ENCODE peak calls at places on chromosomes 6 and 20, in ten cellular contexts. L is CD4-positive, alpha-beta memory T cell; E is cardiac fibroblast; P is Daoy; N is activated B cell treated with CpG ODN at 0.5 μM for 24 hours; J is T-helper 1 cell; B is NCI-H1436; R is Ammon's horn; O is effector CD4-positive, alpha-beta T cell; T is ACHN. G is an unnamed sample.

GRCh38 chr6:43951063-43951755 is 176.0 kb downstream of the MRPL14 start:
- DNase-seq in T (peak), P (peak), J (peak), E (peak), N (no peak), L (no peak), R (no peak), B (peak), O (no peak), G (no peak)

GRCh38 chr6:41469951-41470340 is 76.2 kb upstream of the FOXP4 start:
- DNase-seq in P (no peak), B (no peak), J (no peak), E (no peak), N (no peak), O (no peak), R (no peak), T (no peak), L (peak), G (no peak)

GRCh38 chr6:148179786-148180185 is 162.9 kb upstream of the SASH1 start:
- DNase-seq in E (peak), B (no peak), R (no peak), O (no peak), N (no peak), J (no peak), T (peak), L (no peak), P (peak), G (no peak)

GRCh38 chr6:53032853-53033252 is 32.4 kb upstream of the FBXO9 start:
- DNase-seq in N (no peak), L (no peak), J (no peak), B (no peak), R (peak), E (no peak), T (no peak), P (no peak), O (no peak), G (no peak)

GRCh38 chr6:31972709-31973350 is 892 bp upstream of the DXO start:
- DNase-seq in R (no peak), L (no peak), B (no peak), E (peak), N (no peak), T (peak), P (peak), J (no peak), O (no peak), G (no peak)

GRCh38 chr6:144394209-144394608 is 109.1 kb downstream of the UTRN start:
- DNase-seq in E (no peak), T (no peak), J (no peak), B (no peak), P (peak), N (no peak), O (no peak), L (no peak), R (no peak), G (no peak)

GRCh38 chr6:17983712-17984111 is 3.7 kb downstream of the KIF13A start:
- DNase-seq in T (no peak), N (no peak), P (no peak), B (no peak), L (no peak), R (no peak), E (no peak), J (no peak), O (no peak), G (no peak)

GRCh38 chr20:47998736-47999135 is 213.5 kb upstream of the SULF2 start:
- DNase-seq in R (no peak), J (no peak), B (no peak), T (no peak), L (no peak), P (no peak), N (no peak), O (no peak), E (peak), G (no peak)

GRCh38 chr6:28940294-28940858 is 16.6 kb upstream of the TRIM27 start:
- DNase-seq in E (no peak), P (peak), L (no peak), J (no peak), T (peak), B (peak), O (peak), N (peak), R (peak), G (no peak)

GRCh38 chr6:47456536-47456975 is 21.0 kb upstream of the CD2AP start:
- DNase-seq in R (no peak), B (no peak), N (no peak), J (no peak), O (no peak), T (no peak), L (no peak), P (no peak), E (no peak), G (no peak)

GRCh38 chr6:165910184-165910583 is 247.1 kb upstream of the PDE10A start:
- DNase-seq in J (no peak), E (no peak), B (no peak), P (no peak), O (no peak), N (no peak), R (peak), T (no peak), L (no peak), G (no peak)

GRCh38 chr6:43496370-43497128 is 13.6 kb downstream of the LRRC73 start:
- DNase-seq in P (peak), E (peak), R (peak), B (no peak), J (no peak), N (no peak), T (peak), L (no peak), O (no peak), G (no peak)

GRCh38 chr20:41177636-41178035 is 40.3 kb downstream of the PLCG1 start:
- DNase-seq in B (no peak), L (no peak), O (no peak), E (peak), J (no peak), T (peak), N (peak), R (peak), P (peak), G (no peak)

GRCh38 chr6:107489636-107490567 is at the start of gene SOBP:
- DNase-seq in N (peak), J (peak), O (peak), R (peak), B (peak), T (peak), E (peak), P (peak), L (peak), G (no peak)

GRCh38 chr6:109102762-109103161 is 7.5 kb downstream of the CEP57L1 start:
- DNase-seq in N (no peak), E (no peak), J (no peak), O (no peak), L (no peak), R (no peak), B (no peak), T (no peak), P (no peak), G (no peak)

GRCh38 chr20:62376112-62377063 is 9.3 kb upstream of the LAMA5 start:
- DNase-seq in O (no peak), E (peak), N (no peak), T (no peak), J (no peak), P (peak), B (no peak), R (no peak), L (no peak), G (no peak)

GRCh38 chr6:52696418-52696817 is 25.5 kb downstream of the TMEM14A start:
- DNase-seq in E (no peak), B (no peak), R (no peak), L (no peak), T (no peak), O (no peak), P (no peak), N (no peak), J (no peak), G (no peak)